ENCODE peak calls at places on chromosome 14, in eight cellular contexts. T is keratinocyte, R is GM12878, M is hepatocyte, J is heart left ventricle, D is heart right ventricle, Z is dorsolateral prefrontal cortex, V is PC-9. Q is an unnamed sample.

GRCh38 chr14:36676236-36676635 is 14.6 kb downstream of the PAX9 start:
- DNase-seq in T (no peak), R (no peak), M (no peak), J (no peak), D (no peak), Z (no peak), V (no peak), Q (no peak)

GRCh38 chr14:32366995-32367394 is 37.9 kb downstream of the AKAP6 start:
- DNase-seq in T (no peak), R (no peak), M (no peak), J (no peak), D (peak; percentile 6), Z (no peak), V (no peak), Q (no peak)

GRCh38 chr14:100587248-100587762 is at the start of gene BEGAIN:
- DNase-seq in T (no peak), R (no peak), M (no peak), J (peak; percentile 11), D (no peak), Z (no peak), V (no peak), Q (no peak)

GRCh38 chr14:84006643-84007137 is 1523.3 kb upstream of the FLRT2 start:
- DNase-seq in T (no peak), R (no peak), M (no peak), J (no peak), D (peak; percentile 36), Z (no peak), V (no peak), Q (no peak)

GRCh38 chr14:34030864-34031263 is 80.0 kb upstream of the EGLN3 start:
- DNase-seq in T (no peak), R (no peak), M (peak; percentile 37), J (peak; percentile 68), D (peak; percentile 73), Z (peak; percentile 59), V (no peak), Q (no peak)

GRCh38 chr14:49986344-49987014 is 93.6 kb downstream of the ARF6 start:
- DNase-seq in T (no peak), R (no peak), M (no peak), J (no peak), D (no peak), Z (no peak), V (no peak), Q (no peak)

GRCh38 chr14:29109589-29109988 is 343.0 kb downstream of the FOXG1 start:
- DNase-seq in T (no peak), R (no peak), M (no peak), J (no peak), D (no peak), Z (no peak), V (no peak), Q (no peak)

GRCh38 chr14:64476438-64476837 is 11.1 kb downstream of the AKAP5 start:
- DNase-seq in T (no peak), R (no peak), M (no peak), J (no peak), D (no peak), Z (no peak), V (no peak), Q (no peak)

GRCh38 chr14:72800296-72800695 is 93.6 kb downstream of the DPF3 start:
- DNase-seq in T (no peak), R (no peak), M (no peak), J (no peak), D (no peak), Z (no peak), V (no peak), Q (no peak)

GRCh38 chr14:64654072-64654899 is 49.9 kb upstream of the PLEKHG3 start:
- DNase-seq in T (no peak), R (peak; percentile 27), M (peak; percentile 52), J (no peak), D (no peak), Z (no peak), V (peak; percentile 87), Q (no peak)

GRCh38 chr14:88998027-88998426 is 173.6 kb downstream of the TTC8 start:
- DNase-seq in T (no peak), R (no peak), M (no peak), J (no peak), D (no peak), Z (no peak), V (no peak), Q (no peak)

DNA sequence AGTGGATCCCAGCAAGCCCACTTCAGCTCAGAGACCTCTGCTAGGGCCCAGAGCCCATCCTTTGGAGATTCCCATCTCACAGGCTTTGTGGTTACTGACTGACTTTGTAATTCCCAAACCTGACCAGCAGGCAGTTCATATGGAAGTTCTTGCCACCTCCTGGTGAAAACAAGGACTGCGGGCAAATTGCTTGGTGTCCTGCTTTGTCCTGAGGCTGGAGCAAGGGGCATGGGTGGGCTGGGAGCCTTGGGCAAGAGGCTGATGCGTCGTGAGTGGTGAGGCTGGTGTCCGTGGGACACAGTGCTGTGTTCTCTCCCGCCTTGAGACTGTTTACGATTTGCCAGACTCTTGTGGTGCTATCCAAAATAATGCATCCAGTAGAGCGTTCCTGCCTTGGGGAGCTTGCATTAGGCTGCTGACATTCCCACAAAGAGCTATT is 91.0 kb downstream of the LRRC74A start:
- DNase-seq in T (no peak), R (no peak), M (peak; percentile 73), J (peak; percentile 70), D (peak; percentile 57), Z (no peak), V (peak; percentile 78), Q (peak; percentile 41)
- TF ChIP-seq CTCF in T (no peak), R (peak; percentile 54), M (peak; percentile 54), J (peak; percentile 52), D (no peak), Z (peak; percentile 47), V (peak; percentile 94), Q (peak; percentile 34)

DNA sequence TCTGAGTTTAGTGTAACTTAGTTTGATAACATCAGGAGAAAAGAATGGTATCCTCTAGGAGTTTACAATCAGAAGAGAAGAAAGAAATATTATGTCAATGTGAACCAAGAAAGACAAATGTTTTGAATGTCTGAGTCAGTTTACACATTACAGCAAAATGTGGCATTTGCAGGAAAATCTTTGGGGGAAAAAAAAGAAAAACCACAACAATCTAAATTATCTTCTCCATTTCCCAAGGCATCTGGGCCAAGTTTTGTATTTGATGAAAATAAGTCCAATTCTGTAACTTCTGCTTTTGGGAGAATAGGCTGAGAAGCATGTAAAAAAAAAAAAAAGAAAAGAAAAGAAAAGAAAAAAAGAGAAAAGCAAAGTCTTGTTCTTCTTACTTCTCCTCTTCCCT is 58.8 kb upstream of the FLRT2 start:
- DNase-seq in T (no peak), R (no peak), M (no peak), J (no peak), D (no peak), Z (no peak), V (no peak), Q (no peak)
- H3K27ac ChIP-seq in T (no peak overlapping the region), R (no peak overlapping the region), M (peak overlapping the region; percentile 14), J (no peak overlapping the region), D (no peak overlapping the region), Z (no peak overlapping the region), V (no peak overlapping the region), Q (no peak overlapping the region)

GRCh38 chr14:103282932-103283331 is 51.1 kb upstream of the EIF5 start:
- DNase-seq in T (no peak), R (no peak), M (no peak), J (no peak), D (no peak), Z (no peak), V (no peak), Q (no peak)

GRCh38 chr14:103281496-103282231 is 52.4 kb upstream of the EIF5 start:
- DNase-seq in T (no peak), R (no peak), M (peak; percentile 79), J (peak; percentile 58), D (peak; percentile 33), Z (no peak), V (peak; percentile 77), Q (no peak)

GRCh38 chr14:103280278-103280917 is 53.6 kb upstream of the EIF5 start:
- DNase-seq in T (no peak), R (no peak), M (no peak), J (no peak), D (no peak), Z (no peak), V (no peak), Q (no peak)

GRCh38 chr14:103275000-103275399 is 59.0 kb upstream of the EIF5 start:
- DNase-seq in T (no peak), R (no peak), M (no peak), J (no peak), D (no peak), Z (no peak), V (no peak), Q (no peak)

DNA sequence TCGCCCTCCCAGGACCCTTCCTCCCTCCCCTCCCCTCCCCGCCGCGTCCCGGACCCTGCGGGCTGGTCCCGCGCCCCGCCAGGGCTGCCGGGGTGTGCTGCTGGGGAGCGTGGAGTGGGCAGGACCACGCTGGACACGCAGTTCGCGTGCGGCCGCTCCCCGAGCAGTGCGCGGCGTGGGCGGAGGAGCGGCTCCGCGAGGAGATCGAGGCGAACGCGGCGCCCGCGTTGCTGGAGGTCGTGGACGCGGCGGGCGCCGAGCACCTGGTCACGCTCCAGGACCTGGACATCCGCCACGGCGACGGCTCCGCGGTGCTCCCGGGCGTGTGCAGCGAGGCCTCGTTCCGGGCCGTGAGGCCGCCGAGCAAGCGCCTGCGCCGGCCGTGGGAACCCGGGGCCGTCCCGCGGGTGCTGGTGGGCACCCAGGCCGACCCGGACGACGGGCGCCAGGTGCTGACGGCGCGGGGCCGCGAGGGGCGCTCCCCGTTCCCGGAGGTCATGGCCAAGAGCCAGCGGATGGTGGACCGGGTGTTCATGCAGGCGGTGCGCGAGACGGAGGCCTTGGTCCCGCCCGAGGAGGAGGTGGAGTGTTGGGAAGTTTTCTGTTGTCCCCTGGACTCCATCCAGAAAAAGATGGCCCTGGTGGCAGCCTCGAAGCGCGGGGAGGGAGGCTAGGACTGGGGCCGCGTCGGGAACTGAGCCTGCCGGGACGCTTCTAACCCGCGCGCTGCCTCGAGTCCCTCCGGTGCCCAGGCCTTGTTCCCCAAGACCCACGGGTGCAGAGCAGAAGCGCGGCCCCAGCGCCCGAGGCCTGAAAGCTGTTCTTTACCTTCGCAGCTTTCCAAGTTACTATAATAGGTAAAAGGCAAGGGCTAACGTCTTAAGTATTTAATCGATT is 54.7 kb upstream of the EIF5 start:
- DNase-seq in T (no peak), R (no peak), M (no peak), J (no peak), D (no peak), Z (no peak), V (no peak), Q (no peak)
- H3K4me3 ChIP-seq in T (no peak overlapping the region), R (no peak overlapping the region), M (no peak overlapping the region), J (peak overlapping the region; percentile 32), D (peak overlapping the region; percentile 35), Z (peak overlapping the region; percentile 38), V (no peak overlapping the region), Q (no peak overlapping the region)

GRCh38 chr14:60247994-60248696 is 876 bp upstream of the PPM1A start:
- DNase-seq in T (peak; percentile 42), R (peak; percentile 84), M (peak; percentile 94), J (peak; percentile 94), D (peak; percentile 93), Z (peak; percentile 97), V (peak; percentile 90), Q (peak; percentile 92)

GRCh38 chr14:60249321-60250251 is 565 bp downstream of the PPM1A start:
- DNase-seq in T (no peak), R (no peak), M (peak; percentile 88), J (peak; percentile 83), D (peak; percentile 72), Z (peak; percentile 30), V (peak; percentile 51), Q (peak; percentile 71)

GRCh38 chr14:60250318-60251035 is 1.5 kb downstream of the PPM1A start:
- DNase-seq in T (no peak), R (no peak), M (peak; percentile 39), J (no peak), D (no peak), Z (no peak), V (peak; percentile 42), Q (no peak)

GRCh38 chr14:60251877-60252276 is 2.9 kb downstream of the PPM1A start:
- DNase-seq in T (no peak), R (no peak), M (no peak), J (no peak), D (no peak), Z (no peak), V (no peak), Q (no peak)

GRCh38 chr14:60248697-60249314 is at the start of gene PPM1A:
- DNase-seq in T (peak; percentile 54), R (peak; percentile 73), M (peak; percentile 98), J (peak; percentile 96), D (peak; percentile 95), Z (peak; percentile 86), V (peak; percentile 88), Q (peak; percentile 95)
- TF ChIP-seq CTCF in T (no peak), R (no peak), M (no peak), J (no peak), D (no peak), Z (no peak), V (no peak), Q (no peak)